ENCODE peak calls at places on chromosomes 4 and X, in five cellular contexts. One of them, this sample, is unnamed.

GRCh38 chrX:78747471-78747870 is at the start of gene LPAR4:
- DNase-seq in endothelial cell: peak
- DNase-seq in left cardiac atrium: no peak
- DNase-seq in stimulated activated CD4-positive, alpha-beta T cell treated with anti-CD3 and anti-CD28 coated beads, Interleukin-15, amount 100 ng/mL, for 24 hours: no peak
- DNase-seq in NCI-H1092: no peak
- DNase-seq in this sample: no peak

GRCh38 chr4:128574706-128575105 is 234.8 kb upstream of the JADE1 start:
- DNase-seq in endothelial cell: peak
- DNase-seq in left cardiac atrium: peak
- DNase-seq in stimulated activated CD4-positive, alpha-beta T cell treated with anti-CD3 and anti-CD28 coated beads, Interleukin-15, amount 100 ng/mL, for 24 hours: peak
- DNase-seq in NCI-H1092: peak
- DNase-seq in this sample: peak

GRCh38 chr4:47749858-47750257 is 88.0 kb downstream of the CORIN start:
- DNase-seq in endothelial cell: no peak
- DNase-seq in left cardiac atrium: no peak
- DNase-seq in stimulated activated CD4-positive, alpha-beta T cell treated with anti-CD3 and anti-CD28 coated beads, Interleukin-15, amount 100 ng/mL, for 24 hours: no peak
- DNase-seq in NCI-H1092: no peak
- DNase-seq in this sample: no peak

GRCh38 chr4:86443495-86443894 is 83.6 kb upstream of the MAPK10 start:
- DNase-seq in endothelial cell: no peak
- DNase-seq in left cardiac atrium: no peak
- DNase-seq in stimulated activated CD4-positive, alpha-beta T cell treated with anti-CD3 and anti-CD28 coated beads, Interleukin-15, amount 100 ng/mL, for 24 hours: no peak
- DNase-seq in NCI-H1092: no peak
- DNase-seq in this sample: no peak

GRCh38 chr4:73870260-73870659 is 1.1 kb downstream of the CXCL1 start:
- DNase-seq in endothelial cell: no peak
- DNase-seq in left cardiac atrium: no peak
- DNase-seq in stimulated activated CD4-positive, alpha-beta T cell treated with anti-CD3 and anti-CD28 coated beads, Interleukin-15, amount 100 ng/mL, for 24 hours: no peak
- DNase-seq in NCI-H1092: no peak
- DNase-seq in this sample: no peak

GRCh38 chr4:62087706-62088105 is 887.6 kb downstream of the ADGRL3 start:
- DNase-seq in endothelial cell: no peak
- DNase-seq in left cardiac atrium: no peak
- DNase-seq in stimulated activated CD4-positive, alpha-beta T cell treated with anti-CD3 and anti-CD28 coated beads, Interleukin-15, amount 100 ng/mL, for 24 hours: no peak
- DNase-seq in NCI-H1092: no peak
- DNase-seq in this sample: no peak

GRCh38 chr4:1472911-1473518 is 66.8 kb upstream of the NKX1-1 start:
- DNase-seq in endothelial cell: no peak
- DNase-seq in left cardiac atrium: peak
- DNase-seq in stimulated activated CD4-positive, alpha-beta T cell treated with anti-CD3 and anti-CD28 coated beads, Interleukin-15, amount 100 ng/mL, for 24 hours: no peak
- DNase-seq in NCI-H1092: no peak
- DNase-seq in this sample: no peak

GRCh38 chr4:83293305-83294046 is 8.9 kb upstream of the COQ2 start:
- DNase-seq in endothelial cell: no peak
- DNase-seq in left cardiac atrium: no peak
- DNase-seq in stimulated activated CD4-positive, alpha-beta T cell treated with anti-CD3 and anti-CD28 coated beads, Interleukin-15, amount 100 ng/mL, for 24 hours: no peak
- DNase-seq in NCI-H1092: no peak
- DNase-seq in this sample: no peak

GRCh38 chrX:50978920-50979660 is 68.6 kb downstream of the BMP15 start:
- DNase-seq in endothelial cell: no peak
- DNase-seq in left cardiac atrium: no peak
- DNase-seq in stimulated activated CD4-positive, alpha-beta T cell treated with anti-CD3 and anti-CD28 coated beads, Interleukin-15, amount 100 ng/mL, for 24 hours: no peak
- DNase-seq in NCI-H1092: no peak
- DNase-seq in this sample: no peak

GRCh38 chr4:156677136-156677535 is 294.5 kb downstream of the PDGFC start:
- DNase-seq in endothelial cell: peak
- DNase-seq in left cardiac atrium: no peak
- DNase-seq in stimulated activated CD4-positive, alpha-beta T cell treated with anti-CD3 and anti-CD28 coated beads, Interleukin-15, amount 100 ng/mL, for 24 hours: no peak
- DNase-seq in NCI-H1092: no peak
- DNase-seq in this sample: peak

GRCh38 chr4:25677157-25677556 is 21.5 kb downstream of the SLC34A2 start:
- DNase-seq in endothelial cell: no peak
- DNase-seq in left cardiac atrium: no peak
- DNase-seq in stimulated activated CD4-positive, alpha-beta T cell treated with anti-CD3 and anti-CD28 coated beads, Interleukin-15, amount 100 ng/mL, for 24 hours: no peak
- DNase-seq in NCI-H1092: no peak
- DNase-seq in this sample: no peak

GRCh38 chr4:64584981-64585557 is 175.8 kb upstream of the TECRL start:
- DNase-seq in endothelial cell: peak
- DNase-seq in left cardiac atrium: peak
- DNase-seq in stimulated activated CD4-positive, alpha-beta T cell treated with anti-CD3 and anti-CD28 coated beads, Interleukin-15, amount 100 ng/mL, for 24 hours: peak
- DNase-seq in NCI-H1092: peak
- DNase-seq in this sample: peak

GRCh38 chr4:171924761-171925376 is 111.7 kb downstream of the GALNTL6 start:
- DNase-seq in endothelial cell: no peak
- DNase-seq in left cardiac atrium: no peak
- DNase-seq in stimulated activated CD4-positive, alpha-beta T cell treated with anti-CD3 and anti-CD28 coated beads, Interleukin-15, amount 100 ng/mL, for 24 hours: no peak
- DNase-seq in NCI-H1092: no peak
- DNase-seq in this sample: no peak

GRCh38 chr4:83830138-83830537 is 294.2 kb downstream of the GPAT3 start:
- DNase-seq in endothelial cell: peak
- DNase-seq in left cardiac atrium: peak
- DNase-seq in stimulated activated CD4-positive, alpha-beta T cell treated with anti-CD3 and anti-CD28 coated beads, Interleukin-15, amount 100 ng/mL, for 24 hours: no peak
- DNase-seq in NCI-H1092: no peak
- DNase-seq in this sample: no peak

GRCh38 chrX:63855896-63856295 is 70.9 kb upstream of the ARHGEF9 start:
- DNase-seq in endothelial cell: no peak
- DNase-seq in left cardiac atrium: no peak
- DNase-seq in stimulated activated CD4-positive, alpha-beta T cell treated with anti-CD3 and anti-CD28 coated beads, Interleukin-15, amount 100 ng/mL, for 24 hours: no peak
- DNase-seq in NCI-H1092: no peak
- DNase-seq in this sample: no peak

GRCh38 chr4:106329027-106329618 is 12.8 kb downstream of the AIMP1 start:
- DNase-seq in endothelial cell: no peak
- DNase-seq in left cardiac atrium: no peak
- DNase-seq in stimulated activated CD4-positive, alpha-beta T cell treated with anti-CD3 and anti-CD28 coated beads, Interleukin-15, amount 100 ng/mL, for 24 hours: no peak
- DNase-seq in NCI-H1092: no peak
- DNase-seq in this sample: peak

GRCh38 chr4:37678624-37679023 is 7.6 kb downstream of the RELL1 start:
- DNase-seq in endothelial cell: no peak
- DNase-seq in left cardiac atrium: no peak
- DNase-seq in stimulated activated CD4-positive, alpha-beta T cell treated with anti-CD3 and anti-CD28 coated beads, Interleukin-15, amount 100 ng/mL, for 24 hours: no peak
- DNase-seq in NCI-H1092: no peak
- DNase-seq in this sample: no peak

GRCh38 chr4:89712141-89712540 is 124.8 kb downstream of the SNCA start:
- DNase-seq in endothelial cell: no peak
- DNase-seq in left cardiac atrium: no peak
- DNase-seq in stimulated activated CD4-positive, alpha-beta T cell treated with anti-CD3 and anti-CD28 coated beads, Interleukin-15, amount 100 ng/mL, for 24 hours: no peak
- DNase-seq in NCI-H1092: no peak
- DNase-seq in this sample: no peak

GRCh38 chr4:129326810-129327209 is 230.9 kb downstream of the C4orf33 start:
- DNase-seq in endothelial cell: no peak
- DNase-seq in left cardiac atrium: no peak
- DNase-seq in stimulated activated CD4-positive, alpha-beta T cell treated with anti-CD3 and anti-CD28 coated beads, Interleukin-15, amount 100 ng/mL, for 24 hours: no peak
- DNase-seq in NCI-H1092: no peak
- DNase-seq in this sample: no peak

GRCh38 chr4:34943719-34944386 is 1300.5 kb downstream of the ARAP2 start:
- DNase-seq in endothelial cell: no peak
- DNase-seq in left cardiac atrium: no peak
- DNase-seq in stimulated activated CD4-positive, alpha-beta T cell treated with anti-CD3 and anti-CD28 coated beads, Interleukin-15, amount 100 ng/mL, for 24 hours: no peak
- DNase-seq in NCI-H1092: no peak
- DNase-seq in this sample: no peak

GRCh38 chr4:73606465-73606974 is 13.7 kb downstream of the RASSF6 start:
- DNase-seq in endothelial cell: no peak
- DNase-seq in left cardiac atrium: no peak
- DNase-seq in stimulated activated CD4-positive, alpha-beta T cell treated with anti-CD3 and anti-CD28 coated beads, Interleukin-15, amount 100 ng/mL, for 24 hours: no peak
- DNase-seq in NCI-H1092: peak
- DNase-seq in this sample: no peak

GRCh38 chrX:1425381-1425780 is 27.3 kb downstream of the ASMTL start:
- DNase-seq in endothelial cell: no peak
- DNase-seq in left cardiac atrium: no peak
- DNase-seq in stimulated activated CD4-positive, alpha-beta T cell treated with anti-CD3 and anti-CD28 coated beads, Interleukin-15, amount 100 ng/mL, for 24 hours: no peak
- DNase-seq in NCI-H1092: no peak
- DNase-seq in this sample: no peak

GRCh38 chrX:56963377-56963776 is 32.0 kb downstream of the SPIN3 start:
- DNase-seq in endothelial cell: no peak
- DNase-seq in left cardiac atrium: no peak
- DNase-seq in stimulated activated CD4-positive, alpha-beta T cell treated with anti-CD3 and anti-CD28 coated beads, Interleukin-15, amount 100 ng/mL, for 24 hours: no peak
- DNase-seq in NCI-H1092: no peak
- DNase-seq in this sample: no peak

GRCh38 chr4:45358573-45359506 is 632.5 kb upstream of the GNPDA2 start:
- DNase-seq in endothelial cell: no peak
- DNase-seq in left cardiac atrium: no peak
- DNase-seq in stimulated activated CD4-positive, alpha-beta T cell treated with anti-CD3 and anti-CD28 coated beads, Interleukin-15, amount 100 ng/mL, for 24 hours: no peak
- DNase-seq in NCI-H1092: no peak
- DNase-seq in this sample: no peak

This sample was measured in erythroblast.